ENCODE peak calls at places on chromosomes 3 and 15, in six cellular contexts. V is H9, M is MM.1S, C is esophagus squamous epithelium, Q is psoas muscle, D is heart right ventricle. L is an unnamed sample.

GRCh38 chr3:65343736-65344135 is 655.9 kb upstream of the ADAMTS9 start:
- DNase-seq in V (no peak), Q (no peak), M (no peak), D (no peak), C (no peak), L (no peak)

GRCh38 chr15:58361291-58361759 is 70.5 kb upstream of the LIPC start:
- DNase-seq in V (no peak), C (no peak), M (no peak), Q (no peak), D (no peak), L (no peak)

GRCh38 chr3:55828712-55829111 is 341.6 kb upstream of the WNT5A start:
- DNase-seq in C (no peak), Q (no peak), M (no peak), D (no peak), V (no peak), L (no peak)

GRCh38 chr15:75641176-75641498 is 1.1 kb upstream of the IMP3 start:
- DNase-seq in V (no peak), M (no peak), C (no peak), Q (no peak), D (no peak), L (no peak)

GRCh38 chr3:4060608-4061007 is 242.6 kb upstream of the SETMAR start:
- DNase-seq in Q (no peak), C (no peak), V (no peak), D (no peak), M (no peak), L (no peak)

GRCh38 chr3:30266536-30266935 is 339.9 kb upstream of the TGFBR2 start:
- DNase-seq in M (no peak), C (no peak), Q (no peak), V (no peak), D (no peak), L (no peak)

GRCh38 chr3:127457094-127457475 is 133.4 kb downstream of the TPRA1 start:
- DNase-seq in Q (peak), D (no peak), C (no peak), M (no peak), V (peak), L (peak)

GRCh38 chr15:65638681-65639089 is 16.9 kb downstream of the SLC24A1 start:
- DNase-seq in M (peak), C (no peak), V (no peak), D (peak), Q (no peak), L (no peak)

GRCh38 chr3:8712045-8712870 is 21.3 kb upstream of the CAV3 start:
- DNase-seq in D (no peak), M (no peak), Q (no peak), C (no peak), V (no peak), L (no peak)

GRCh38 chr3:140292684-140293083 is 357.7 kb downstream of the CLSTN2 start:
- DNase-seq in C (no peak), M (no peak), V (no peak), D (peak), Q (peak), L (peak)

GRCh38 chr3:177792363-177793030 is 595.2 kb upstream of the TBL1XR1 start:
- DNase-seq in Q (no peak), C (no peak), M (no peak), D (no peak), V (no peak), L (no peak)

GRCh38 chr3:15959434-15959811 is 161.6 kb upstream of the ANKRD28 start:
- DNase-seq in V (no peak), M (no peak), D (no peak), C (no peak), Q (no peak), L (no peak)

GRCh38 chr3:120726784-120727183 is 15.5 kb downstream of the RABL3 start:
- DNase-seq in V (no peak), Q (no peak), D (no peak), M (no peak), C (no peak), L (no peak)

GRCh38 chr15:88467935-88468528 is 524 bp downstream of the MRPS11 start:
- DNase-seq in D (no peak), C (no peak), V (no peak), M (peak), Q (no peak), L (no peak)

GRCh38 chr3:25585361-25586166 is 79.1 kb downstream of the TOP2B start:
- DNase-seq in Q (no peak), V (no peak), D (no peak), C (no peak), M (no peak), L (no peak)

GRCh38 chr15:42163947-42164550 is 7.6 kb upstream of the PLA2G4F start:
- DNase-seq in C (no peak), V (no peak), M (no peak), Q (no peak), D (no peak), L (no peak)

GRCh38 chr3:141272906-141273662 is 41.5 kb downstream of the PXYLP1 start:
- DNase-seq in D (no peak), V (no peak), C (no peak), Q (no peak), M (no peak), L (no peak)

GRCh38 chr3:127252446-127252845 is 35.4 kb downstream of the PRR20G start:
- DNase-seq in C (no peak), Q (no peak), M (no peak), D (no peak), V (no peak), L (no peak)

GRCh38 chr15:95175914-95176658 is 944.7 kb downstream of the MCTP2 start:
- DNase-seq in D (no peak), Q (no peak), C (no peak), M (no peak), V (no peak), L (no peak)

GRCh38 chr15:99174989-99175388 is 70.1 kb downstream of the SYNM start:
- DNase-seq in Q (no peak), V (no peak), C (no peak), D (no peak), M (no peak), L (no peak)

GRCh38 chr15:27958911-27959598 is 140.1 kb downstream of the OCA2 start:
- DNase-seq in M (no peak), D (no peak), C (no peak), V (no peak), Q (no peak), L (no peak)

GRCh38 chr3:53250881-53251605 is 4.8 kb downstream of the TKT start:
- DNase-seq in V (no peak), C (no peak), M (no peak), D (no peak), Q (no peak), L (no peak)

GRCh38 chr3:185813691-185814215 is 11.1 kb downstream of the IGF2BP2 start:
- DNase-seq in V (peak), M (no peak), C (no peak), Q (no peak), D (no peak), L (no peak)

GRCh38 chr15:66838671-66839239 is 136.7 kb downstream of the SMAD6 start:
- DNase-seq in C (no peak), Q (no peak), M (no peak), V (no peak), D (no peak), L (no peak)

GRCh38 chr3:109081746-109082510 is 36.0 kb downstream of the MORC1 start:
- DNase-seq in V (peak), C (no peak), Q (no peak), D (peak), M (peak), L (no peak)
- TF ChIP-seq CTCF in V (peak), C (peak), Q (peak), D (peak), M (peak), L (peak)

DNA sequence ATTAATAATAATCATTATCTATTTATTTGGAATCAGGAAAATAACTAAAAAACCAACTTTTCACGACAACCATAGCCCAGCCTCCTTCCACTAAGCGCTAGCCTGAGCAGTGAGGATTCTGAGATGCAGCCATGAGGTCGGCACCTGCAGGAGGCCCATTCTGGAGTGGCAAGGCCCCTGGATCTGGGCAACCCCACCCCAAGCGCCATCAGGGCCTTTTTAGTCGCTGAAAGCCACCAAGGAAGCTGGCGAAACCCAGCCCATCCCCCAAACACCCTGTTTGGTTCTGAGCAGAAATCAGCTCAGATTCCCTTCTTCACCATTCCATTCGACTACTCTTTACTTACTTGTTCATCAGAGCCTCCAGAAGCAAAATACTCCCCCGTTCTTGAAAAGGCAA is 29.5 kb downstream of the POC1A start:
- DNase-seq in V (no peak), C (no peak), D (no peak), M (no peak), Q (peak), L (no peak)
- H3K27ac ChIP-seq in V (no peak), C (no peak), D (no peak), M (no peak), Q (no peak), L (no peak)

DNA sequence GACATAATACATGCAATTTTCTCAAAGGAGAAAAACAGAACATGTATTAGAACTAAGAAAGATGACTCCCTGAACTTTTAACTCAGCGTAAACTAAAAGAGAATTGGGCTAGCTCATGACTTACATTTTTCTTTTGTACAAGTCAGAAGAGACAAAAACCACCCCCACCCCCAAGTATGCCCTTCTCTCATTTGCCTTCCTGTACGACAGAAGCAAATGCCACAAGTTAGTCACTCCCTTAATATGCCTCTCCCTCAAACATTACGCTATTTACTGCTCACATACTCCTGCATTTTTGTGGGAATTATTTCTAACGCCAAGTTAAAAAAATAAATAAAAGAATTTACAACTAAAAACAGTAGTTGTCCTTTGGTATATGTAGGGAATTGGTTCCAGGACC is 22.0 kb downstream of the CPEB1 start:
- DNase-seq in D (no peak), M (no peak), C (no peak), V (no peak), Q (no peak), L (no peak)
- TF ChIP-seq CTCF in D (no peak), M (no peak), C (no peak), V (no peak), Q (no peak), L (no peak)

GRCh38 chr3:42843730-42844713 is 31.7 kb downstream of the CYP8B1 start:
- DNase-seq in M (no peak), V (no peak), D (no peak), Q (peak), C (no peak), L (no peak)
- H3K27ac ChIP-seq in M (no peak), V (no peak), D (peak), Q (peak), C (peak), L (peak)

DNA sequence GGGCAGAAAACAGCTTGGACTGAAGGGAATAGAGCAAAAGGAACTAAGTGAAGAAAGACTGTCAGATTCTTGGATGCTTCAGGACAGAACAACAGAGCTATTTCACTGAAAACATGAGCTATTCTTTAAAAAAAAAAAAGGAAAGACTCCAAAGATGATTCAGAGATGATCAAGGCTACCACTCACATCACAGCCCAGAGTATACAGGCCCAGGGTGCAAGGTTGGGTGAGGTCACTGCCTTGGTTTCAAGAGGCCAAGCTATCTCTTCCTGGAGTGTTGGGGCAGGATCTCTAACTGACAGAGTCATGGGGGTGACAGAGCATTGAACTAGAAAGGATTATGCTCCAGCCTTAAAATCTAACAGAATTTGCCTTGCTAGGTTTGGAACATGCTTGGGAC is 118.1 kb downstream of the AGBL1 start:
- DNase-seq in D (no peak), Q (no peak), C (no peak), V (no peak), M (no peak), L (no peak)
- TF ChIP-seq CTCF in D (no peak), Q (no peak), C (no peak), V (no peak), M (no peak), L (no peak)

GRCh38 chr15:25186411-25186810 is 231.6 kb downstream of the SNRPN start:
- DNase-seq in Q (peak), D (no peak), M (no peak), V (no peak), C (no peak), L (no peak)

GRCh38 chr15:25186906-25187645 is 232.3 kb downstream of the SNRPN start:
- DNase-seq in M (no peak), V (no peak), Q (peak), D (no peak), C (no peak), L (no peak)

GRCh38 chr15:25189551-25189950 is 234.8 kb downstream of the SNRPN start:
- DNase-seq in V (no peak), Q (no peak), M (no peak), C (no peak), D (no peak), L (no peak)

GRCh38 chr15:25188551-25189101 is 233.8 kb downstream of the SNRPN start:
- DNase-seq in C (no peak), V (no peak), M (no peak), Q (peak), D (no peak), L (no peak)

DNA sequence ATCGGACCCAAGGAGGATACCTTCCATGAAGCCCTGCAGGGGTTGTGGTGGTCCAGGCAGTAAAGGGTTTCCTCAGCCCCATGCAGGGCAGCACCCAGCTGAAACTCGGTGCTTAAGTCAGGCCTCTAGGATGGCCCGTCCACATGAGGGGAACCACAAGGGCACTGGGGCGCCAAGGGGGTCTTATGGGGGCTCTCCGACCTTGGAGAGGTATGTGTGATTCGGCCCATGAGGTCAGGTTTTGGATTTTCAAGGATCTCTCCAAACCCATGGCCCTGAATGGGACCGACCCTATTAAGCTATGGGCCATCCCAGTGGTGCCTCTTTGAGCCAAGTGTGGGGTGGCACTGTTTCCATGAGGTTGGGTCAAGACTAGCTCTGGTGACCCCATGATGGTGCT is 233.3 kb downstream of the SNRPN start:
- DNase-seq in Q (peak), V (no peak), C (no peak), D (no peak), M (no peak), L (no peak)
- H3K27ac ChIP-seq in Q (no peak), V (no peak), C (no peak), D (no peak), M (no peak), L (no peak)

DNA sequence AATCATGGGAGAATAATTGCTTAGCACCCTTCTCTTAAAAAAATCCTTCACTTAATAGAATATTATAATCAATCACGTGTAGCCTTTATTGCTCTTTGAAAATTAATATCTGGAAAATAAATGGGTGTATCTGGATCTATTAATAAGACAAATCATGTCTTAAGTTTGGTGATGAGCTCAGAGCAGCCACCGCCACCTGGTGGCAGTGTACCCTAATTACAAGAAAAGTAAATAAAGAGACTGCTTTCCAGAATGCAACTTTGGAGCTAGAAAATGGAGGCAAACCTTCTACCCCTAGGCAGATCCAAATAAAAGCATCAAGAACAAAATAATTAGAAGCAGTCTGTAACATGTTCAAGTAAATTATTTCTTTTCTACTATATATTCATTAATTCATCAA is 43.5 kb downstream of the EPHB1 start:
- DNase-seq in D (no peak), M (peak), V (no peak), Q (no peak), C (no peak), L (no peak)
- TF ChIP-seq CTCF in D (peak), M (peak), V (peak), Q (peak), C (peak), L (no peak)

GRCh38 chr3:44989636-44990373 is 13.8 kb downstream of the EXOSC7 start:
- DNase-seq in M (no peak), V (no peak), D (no peak), C (no peak), Q (no peak), L (no peak)

GRCh38 chr3:44993471-44994205 is 17.6 kb downstream of the EXOSC7 start:
- DNase-seq in C (no peak), M (no peak), V (no peak), Q (no peak), D (no peak), L (no peak)

GRCh38 chr3:44991326-44991725 is 15.3 kb downstream of the EXOSC7 start:
- DNase-seq in V (no peak), C (no peak), Q (no peak), M (no peak), D (no peak), L (no peak)

GRCh38 chr3:44995142-44995770 is 19.2 kb downstream of the EXOSC7 start:
- DNase-seq in M (no peak), D (peak), Q (no peak), C (no peak), V (no peak), L (no peak)

DNA sequence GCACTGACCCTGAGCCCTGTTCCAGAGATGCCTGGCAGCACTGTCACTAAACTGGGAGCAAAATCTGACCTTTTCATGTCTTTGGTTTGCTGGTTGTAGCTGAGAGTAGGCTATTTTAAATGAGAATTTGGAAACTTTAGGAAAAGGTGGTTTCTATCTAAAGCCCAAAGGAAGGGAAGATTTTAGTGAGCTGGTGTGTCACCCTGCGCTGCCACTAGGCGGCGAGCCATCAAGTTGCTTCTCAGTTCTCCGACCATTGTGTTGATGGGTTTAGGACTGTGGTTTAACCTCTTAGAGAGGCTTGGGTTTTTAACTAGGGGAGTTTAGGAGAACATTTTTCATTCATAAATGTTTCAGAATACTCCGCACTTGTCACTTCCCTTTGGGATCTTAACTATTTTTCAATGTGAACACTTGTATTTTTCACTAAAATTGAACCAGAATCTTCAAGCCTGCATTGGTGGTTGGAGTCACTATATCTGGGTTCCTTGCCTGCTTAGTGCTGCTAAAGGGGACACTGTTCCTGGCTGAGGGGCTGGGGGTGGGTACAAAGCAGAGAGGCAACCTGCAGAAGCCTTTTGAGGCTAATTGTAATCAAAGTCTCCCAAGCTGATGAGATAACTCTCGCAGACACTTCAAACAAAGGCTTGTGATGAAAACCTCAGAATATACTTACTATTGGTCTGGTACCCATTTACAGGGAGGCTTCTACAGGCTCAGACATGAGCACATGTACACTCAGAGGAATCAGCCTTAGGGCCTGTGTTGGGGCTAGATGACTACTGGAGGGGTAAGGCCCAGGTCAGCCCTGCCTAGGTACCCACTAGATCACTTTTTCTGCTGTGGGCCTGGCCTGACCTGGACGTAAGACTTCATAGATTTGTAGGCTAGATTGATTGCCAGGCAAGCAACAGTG is 16.8 kb downstream of the EXOSC7 start:
- DNase-seq in D (no peak), M (no peak), V (peak), Q (no peak), C (no peak), L (no peak)
- H3K27ac ChIP-seq in D (no peak), M (no peak), V (no peak), Q (peak), C (peak), L (peak)

GRCh38 chr3:190697901-190698300 is 164.6 kb downstream of the GMNC start:
- DNase-seq in C (no peak), D (no peak), V (no peak), Q (no peak), M (no peak), L (no peak)

GRCh38 chr3:190699784-190700183 is 162.7 kb downstream of the GMNC start:
- DNase-seq in C (no peak), D (no peak), V (no peak), M (no peak), Q (no peak), L (no peak)

GRCh38 chr3:190697502-190697830 is 165.0 kb downstream of the GMNC start:
- DNase-seq in D (no peak), C (no peak), V (no peak), M (no peak), Q (no peak), L (no peak)

GRCh38 chr3:190696777-190697501 is 165.6 kb downstream of the GMNC start:
- DNase-seq in D (no peak), Q (no peak), V (no peak), M (peak), C (no peak), L (no peak)

GRCh38 chr3:190701096-190701532 is 161.4 kb downstream of the GMNC start:
- DNase-seq in C (no peak), M (peak), V (peak), Q (no peak), D (peak), L (peak)
- TF ChIP-seq CTCF in C (peak), M (peak), V (peak), Q (peak), D (peak), L (peak)